ENCODE peak calls at places on chromosomes 7 and 10, in six cellular contexts. O is upper lobe of right lung; Q is activated CD8-positive, alpha-beta memory T cell treated with anti-CD3 and anti-CD28 coated beads for 4 hours; B is lower leg skin; Y is HTR-8/SVneo; K is posterior cingulate gyrus. V is an unnamed sample.

GRCh38 chr10:84921701-84922100 is 593.3 kb downstream of the CCSER2 start:
- DNase-seq in B (no peak), K (no peak), Y (no peak), Q (no peak), O (no peak), V (no peak)

GRCh38 chr10:130766716-130767115 is 544.8 kb downstream of the TCERG1L start:
- DNase-seq in Y (no peak), K (no peak), B (no peak), O (no peak), Q (no peak), V (no peak)

GRCh38 chr10:3924344-3924743 is 139.3 kb upstream of the KLF6 start:
- DNase-seq in O (no peak), Q (no peak), K (no peak), Y (peak; percentile 69), B (peak; percentile 72), V (peak; percentile 93)

GRCh38 chr10:78162867-78163266 is 129.2 kb downstream of the RPS24 start:
- DNase-seq in Y (no peak), Q (no peak), O (no peak), B (no peak), K (no peak), V (no peak)

GRCh38 chr7:12674053-12674452 is 13.4 kb upstream of the ARL4A start:
- DNase-seq in B (no peak), Y (no peak), O (no peak), K (no peak), Q (no peak), V (no peak)

GRCh38 chr7:6536262-6536770 is 14.9 kb downstream of the GRID2IP start:
- DNase-seq in K (no peak), Q (no peak), Y (peak; percentile 79), O (no peak), B (no peak), V (no peak)

GRCh38 chr7:113087278-113087998 is 811 bp upstream of the GPR85 start:
- DNase-seq in Y (peak; percentile 14), K (no peak), O (no peak), Q (no peak), B (no peak), V (peak; percentile 88)

GRCh38 chr7:93018666-93019065 is 99.1 kb downstream of the SAMD9 start:
- DNase-seq in B (no peak), O (no peak), Q (no peak), Y (no peak), K (no peak), V (no peak)

GRCh38 chr10:10911471-10911921 is 106.2 kb upstream of the CELF2 start:
- DNase-seq in Y (peak; percentile 63), B (peak; percentile 93), O (peak; percentile 86), Q (no peak), K (no peak), V (peak; percentile 72)

GRCh38 chr7:64872809-64873500 is 30.1 kb upstream of the ZNF273 start:
- DNase-seq in K (no peak), O (no peak), B (peak; percentile 58), Q (no peak), Y (no peak), V (no peak)

GRCh38 chr10:12412671-12413368 is 63.5 kb downstream of the CAMK1D start:
- DNase-seq in B (no peak), O (no peak), K (no peak), Y (no peak), Q (no peak), V (no peak)